ENCODE peak calls at places on chromosome 12, in five cellular contexts. U, J, S, T and R are unnamed samples. For H3K36me3, the result is how much of the 10 kb centered on the place peaks cover.

GRCh38 chr12:106282457-106283097 is 20.0 kb upstream of the TCP11L2 start:
- DNase-seq in S (no peak), U (peak), T (peak), J (peak), R (peak)

GRCh38 chr12:67068204-67068731 is 200.9 kb upstream of the CAND1 start:
- DNase-seq in U (peak), S (no peak), T (peak), J (no peak), R (no peak)

GRCh38 chr12:45890276-45890675 is 100.1 kb downstream of the SCAF11 start:
- DNase-seq in U (no peak), T (no peak), S (no peak), J (no peak), R (no peak)

GRCh38 chr12:74586251-74586650 is 48.6 kb downstream of the ATXN7L3B start:
- DNase-seq in J (no peak), T (no peak), S (no peak), U (no peak), R (no peak)

GRCh38 chr12:47032644-47033043 is 46.8 kb upstream of the PCED1B start:
- DNase-seq in U (peak), J (no peak), T (peak), S (peak), R (peak)

GRCh38 chr12:1630081-1630826 is 1.2 kb downstream of the WNT5B start:
- DNase-seq in U (peak), S (no peak), J (peak), T (no peak), R (no peak)

GRCh38 chr12:123903301-123904065 is 69.1 kb downstream of the CCDC92 start:
- DNase-seq in J (no peak), U (no peak), T (no peak), S (no peak), R (no peak)

GRCh38 chr12:95548056-95548538 is 3.2 kb downstream of the USP44 start:
- DNase-seq in U (peak), J (peak), T (no peak), S (peak), R (no peak)

GRCh38 chr12:42343721-42344120 is 17.8 kb downstream of the PPHLN1 start:
- DNase-seq in S (no peak), U (no peak), T (no peak), J (no peak), R (no peak)

GRCh38 chr12:9707356-9707755 is 25.5 kb downstream of the CLECL1 start:
- DNase-seq in U (no peak), T (no peak), S (no peak), J (no peak), R (no peak)

GRCh38 chr12:51517800-51518199 is 73.2 kb upstream of the SCN8A start:
- DNase-seq in U (peak), T (no peak), J (no peak), S (no peak), R (no peak)

GRCh38 chr12:99479149-99479548 is 168.4 kb upstream of the GARIN6 start:
- DNase-seq in U (no peak), J (no peak), T (no peak), S (no peak), R (no peak)

GRCh38 chr12:95337176-95337575 is 119.6 kb downstream of the VEZT start:
- DNase-seq in S (peak), T (no peak), U (no peak), J (no peak), R (no peak)

GRCh38 chr12:22518067-22518719 is 26.1 kb downstream of the C2CD5 start:
- DNase-seq in J (no peak), S (peak), T (peak), U (no peak), R (peak)

GRCh38 chr12:12072064-12072760 is 1.5 kb downstream of the BCL2L14 start:
- DNase-seq in S (no peak), J (peak), T (no peak), U (no peak), R (no peak)

GRCh38 chr12:91825999-91826398 is 319.6 kb downstream of the BTG1 start:
- DNase-seq in U (peak), J (no peak), S (no peak), T (no peak), R (no peak)

GRCh38 chr12:16606936-16607335 is 974 bp upstream of the LMO3 start:
- DNase-seq in U (peak), J (no peak), S (no peak), T (no peak), R (peak)

DNA sequence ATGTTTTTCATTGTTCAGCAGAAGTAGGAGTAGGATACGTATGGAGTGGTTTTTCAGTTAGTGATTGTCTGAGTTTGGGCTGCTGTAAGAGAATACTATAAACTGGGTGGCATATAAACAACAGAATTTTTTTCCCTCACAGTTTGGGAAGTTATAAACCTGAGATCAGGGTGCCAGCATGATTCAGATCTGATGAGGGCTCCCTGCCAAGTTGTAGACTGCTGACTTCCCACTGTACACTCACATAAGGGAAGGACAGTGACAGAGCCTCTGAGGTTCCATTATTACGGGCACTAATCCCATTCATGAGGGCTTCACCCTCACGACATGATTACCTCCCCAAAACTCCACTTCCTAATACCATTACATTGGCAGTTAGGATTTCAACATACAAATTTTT is 50.6 kb downstream of the ACSM4 start:
- DNase-seq in S (no peak), U (no peak), J (no peak), T (peak), R (peak)
- H3K4me3 ChIP-seq in S (no peak), U (no peak), J (no peak), T (no peak), R (no peak)

GRCh38 chr12:122244565-122245371 is 18.9 kb upstream of the DIABLO start:
- DNase-seq in T (no peak), S (no peak), U (no peak), J (peak), R (no peak)

GRCh38 chr12:122238861-122239260 is 13.0 kb upstream of the DIABLO start:
- DNase-seq in T (peak), S (no peak), J (no peak), U (no peak), R (peak)

GRCh38 chr12:122245553-122245952 is 19.7 kb upstream of the DIABLO start:
- DNase-seq in J (no peak), T (no peak), S (no peak), U (no peak), R (no peak)

GRCh38 chr12:122243965-122244364 is 18.1 kb upstream of the DIABLO start:
- DNase-seq in U (no peak), S (no peak), T (no peak), J (peak), R (no peak)
- H3K36me3 ChIP-seq in U (under half), S (under half), T (under half), J (under half), R (under half)

GRCh38 chr12:39988574-39988973 is 117.3 kb downstream of the SLC2A13 start:
- DNase-seq in J (no peak), S (no peak), T (no peak), U (no peak), R (no peak)

GRCh38 chr12:39986674-39987073 is 119.2 kb downstream of the SLC2A13 start:
- DNase-seq in U (no peak), T (peak), S (no peak), J (no peak), R (peak)

GRCh38 chr12:39993261-39993660 is 112.6 kb downstream of the SLC2A13 start:
- DNase-seq in U (no peak), T (no peak), S (no peak), J (no peak), R (no peak)

DNA sequence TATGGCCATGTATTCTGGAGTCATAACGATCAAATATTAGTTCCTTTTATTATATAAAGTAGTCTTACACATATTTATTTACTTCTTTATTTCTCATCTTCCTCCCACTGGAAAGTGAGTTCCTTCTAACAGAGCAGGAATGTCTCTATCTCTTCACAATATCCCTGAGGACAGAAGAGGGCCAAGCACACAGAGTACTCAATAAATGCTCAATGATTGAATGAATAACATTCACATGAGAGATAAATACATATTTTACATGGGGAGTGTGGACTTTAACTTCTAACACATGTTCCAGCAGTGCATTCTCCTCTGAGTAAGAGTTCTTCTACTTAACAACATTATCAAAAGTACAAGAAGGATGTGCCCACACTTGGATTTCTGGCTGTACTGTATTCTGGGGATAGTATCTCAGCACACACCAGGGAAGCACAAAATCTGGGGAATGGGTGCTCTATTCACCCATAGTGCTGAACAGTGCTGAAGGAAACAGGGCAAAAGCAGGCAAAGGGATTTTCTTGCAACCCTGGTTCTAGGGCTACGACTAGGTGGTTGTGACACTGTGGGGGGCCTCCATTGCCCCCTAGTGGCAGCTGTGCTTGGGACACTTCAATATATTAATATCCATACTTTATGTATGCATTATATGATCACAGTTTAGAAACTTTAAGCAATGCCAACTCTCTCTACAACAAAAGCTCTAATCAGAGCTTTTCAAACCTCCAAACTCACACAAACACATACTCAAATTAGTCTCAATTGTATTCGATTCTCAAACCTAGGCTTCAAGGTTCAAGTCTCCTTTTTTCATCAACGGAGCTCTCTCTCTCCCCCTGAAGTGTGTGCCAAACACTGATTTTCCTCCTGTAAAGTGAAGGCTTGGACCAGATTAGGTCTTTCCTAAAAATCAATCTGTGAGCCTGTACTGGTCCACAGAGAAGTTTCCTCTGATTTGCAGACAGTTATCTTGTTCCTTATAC is 115.5 kb downstream of the SLC2A13 start:
- DNase-seq in T (peak), J (peak), S (peak), U (peak), R (peak)
- TF ChIP-seq CTCF in T (peak), J (peak), S (peak), U (peak), R (peak)

DNA sequence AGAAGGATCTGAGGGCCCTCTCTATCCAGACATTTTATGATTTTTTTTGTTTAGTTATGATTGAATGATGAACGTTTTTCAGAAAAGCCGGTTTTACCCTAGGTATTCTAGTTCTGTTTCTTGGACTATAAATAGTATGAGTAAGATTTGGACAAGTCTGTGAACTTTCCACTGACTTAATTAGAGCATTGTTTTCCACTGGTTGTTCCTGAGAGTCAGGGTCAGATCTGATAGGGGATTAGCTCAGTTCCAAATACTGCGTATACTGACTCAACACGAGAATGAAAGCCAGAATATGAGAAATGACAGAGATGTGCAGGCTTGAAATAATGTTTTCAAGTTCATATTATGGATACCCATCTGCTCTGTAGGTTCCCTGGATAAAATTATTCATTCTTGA is 361.6 kb downstream of the AEBP2 start:
- DNase-seq in T (peak), U (no peak), J (no peak), S (peak), R (no peak)
- H3K4me3 ChIP-seq in T (no peak), U (no peak), J (no peak), S (no peak), R (no peak)

GRCh38 chr12:27743601-27744000 is 33.0 kb downstream of the MRPS35 start:
- DNase-seq in T (no peak), J (no peak), U (no peak), S (no peak), R (no peak)
- H3K36me3 ChIP-seq in T (under half), J (under half), U (under half), S (under half), R (under half)

GRCh38 chr12:108477055-108477880 is 37.8 kb upstream of the FICD start:
- DNase-seq in S (no peak), J (no peak), U (no peak), T (no peak), R (no peak)

GRCh38 chr12:108477881-108478259 is 37.2 kb upstream of the FICD start:
- DNase-seq in U (no peak), S (no peak), T (no peak), J (no peak), R (no peak)

GRCh38 chr12:108475396-108475795 is 39.7 kb upstream of the FICD start:
- DNase-seq in U (no peak), J (no peak), T (no peak), S (no peak), R (no peak)

GRCh38 chr12:108478611-108479010 is 36.5 kb upstream of the FICD start:
- DNase-seq in J (no peak), T (no peak), U (no peak), S (no peak), R (no peak)

DNA sequence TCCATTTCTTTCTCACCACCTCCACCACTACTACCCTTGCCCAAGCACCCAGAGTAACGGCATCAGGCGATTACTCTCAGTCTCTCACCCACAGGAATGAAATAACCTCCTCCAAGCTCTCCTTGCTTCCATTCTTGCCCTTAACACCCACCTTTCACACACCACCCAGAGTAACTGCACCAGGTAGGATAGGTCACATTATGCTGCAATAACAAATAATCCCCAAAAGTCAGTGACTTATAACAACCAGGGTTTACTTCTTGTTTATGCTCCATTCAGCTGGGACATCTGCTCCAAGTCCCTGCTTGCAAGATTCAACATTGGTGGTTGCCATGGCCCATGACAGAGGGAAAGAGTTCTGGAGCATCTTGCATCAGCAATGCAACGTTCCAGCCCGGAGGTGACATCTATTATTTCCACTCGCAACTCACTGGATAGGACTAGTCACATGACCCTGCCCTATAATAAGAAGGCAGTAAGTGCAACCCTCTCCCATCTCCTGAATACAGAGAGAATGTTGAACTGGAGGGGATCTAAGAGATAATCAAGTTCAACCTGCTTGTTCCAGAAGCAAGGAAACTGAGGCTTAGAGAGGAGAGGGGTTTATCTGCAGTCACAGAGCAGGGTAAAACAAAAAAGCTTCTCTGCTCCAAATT is 41.5 kb upstream of the FICD start:
- DNase-seq in S (no peak), J (no peak), U (no peak), T (no peak), R (no peak)
- TF ChIP-seq CTCF in S (no peak), J (no peak), U (no peak), T (no peak), R (no peak)

GRCh38 chr12:120367252-120367923 is 1.6 kb downstream of the MSI1 start:
- DNase-seq in T (no peak), S (no peak), J (no peak), U (peak), R (no peak)

GRCh38 chr12:120369476-120370342 is 745 bp upstream of the MSI1 start:
- DNase-seq in J (no peak), T (no peak), U (peak), S (no peak), R (no peak)

GRCh38 chr12:120368789-120369475 is at the start of gene MSI1:
- DNase-seq in T (no peak), U (peak), S (no peak), J (no peak), R (no peak)

GRCh38 chr12:120366884-120367251 is 2.1 kb downstream of the MSI1 start:
- DNase-seq in T (no peak), J (no peak), S (no peak), U (peak), R (no peak)

GRCh38 chr12:120367924-120368788 is 808 bp downstream of the MSI1 start:
- DNase-seq in S (no peak), U (peak), T (peak), J (no peak), R (no peak)
- H3K4me3 ChIP-seq in S (peak), U (peak), T (no peak), J (no peak), R (no peak)